ENCODE peak calls at places on chromosomes 5 and 9, in ten cellular contexts. One of them, this sample, is unnamed.
A peak's percentile ranks its signal among the peaks of the same experiment; 100 is the strongest.

GRCh38 chr5:140575309-140575708 is 10.7 kb downstream of the SLC35A4 start:
- DNase-seq in thoracic aorta: no peak
- DNase-seq in foreskin fibroblast: peak; percentile 16
- DNase-seq in colonic mucosa: peak; percentile 73
- DNase-seq in astrocyte of the cerebellum: no peak
- DNase-seq in HFF-Myc: no peak
- DNase-seq in CD8-positive, alpha-beta T cell: no peak
- DNase-seq in A549: no peak
- DNase-seq in upper lobe of right lung: peak; percentile 87
- DNase-seq in ovary: no peak
- DNase-seq in this sample: peak; percentile 79

GRCh38 chr5:92222449-92222848 is 839.3 kb upstream of the ARRDC3 start:
- DNase-seq in A549: no peak
- DNase-seq in colonic mucosa: no peak
- DNase-seq in HFF-Myc: no peak
- DNase-seq in thoracic aorta: no peak
- DNase-seq in CD8-positive, alpha-beta T cell: no peak
- DNase-seq in astrocyte of the cerebellum: no peak
- DNase-seq in upper lobe of right lung: no peak
- DNase-seq in foreskin fibroblast: peak; percentile 5
- DNase-seq in ovary: no peak
- DNase-seq in this sample: no peak

GRCh38 chr9:93247099-93247865 is 63.3 kb downstream of the WNK2 start:
- DNase-seq in upper lobe of right lung: no peak
- DNase-seq in foreskin fibroblast: no peak
- DNase-seq in ovary: no peak
- DNase-seq in CD8-positive, alpha-beta T cell: no peak
- DNase-seq in A549: no peak
- DNase-seq in HFF-Myc: no peak
- DNase-seq in colonic mucosa: no peak
- DNase-seq in astrocyte of the cerebellum: no peak
- DNase-seq in thoracic aorta: no peak
- DNase-seq in this sample: no peak

GRCh38 chr9:83062653-83063527 is at the start of gene RASEF:
- DNase-seq in thoracic aorta: no peak
- DNase-seq in A549: peak; percentile 62
- DNase-seq in colonic mucosa: peak; percentile 85
- DNase-seq in astrocyte of the cerebellum: no peak
- DNase-seq in CD8-positive, alpha-beta T cell: no peak
- DNase-seq in foreskin fibroblast: no peak
- DNase-seq in HFF-Myc: no peak
- DNase-seq in ovary: peak; percentile 37
- DNase-seq in upper lobe of right lung: peak; percentile 93
- DNase-seq in this sample: no peak

GRCh38 chr5:113264061-113264460 is 170.7 kb downstream of the TSSK1B start:
- DNase-seq in astrocyte of the cerebellum: no peak
- DNase-seq in HFF-Myc: no peak
- DNase-seq in ovary: no peak
- DNase-seq in CD8-positive, alpha-beta T cell: no peak
- DNase-seq in upper lobe of right lung: no peak
- DNase-seq in thoracic aorta: no peak
- DNase-seq in foreskin fibroblast: peak; percentile 3
- DNase-seq in A549: no peak
- DNase-seq in colonic mucosa: no peak
- DNase-seq in this sample: peak; percentile 88

GRCh38 chr9:93097496-93098205 is 1.6 kb downstream of the CARD19 start:
- DNase-seq in colonic mucosa: peak; percentile 51
- DNase-seq in CD8-positive, alpha-beta T cell: no peak
- DNase-seq in ovary: peak; percentile 48
- DNase-seq in astrocyte of the cerebellum: no peak
- DNase-seq in upper lobe of right lung: peak; percentile 65
- DNase-seq in foreskin fibroblast: no peak
- DNase-seq in A549: no peak
- DNase-seq in thoracic aorta: no peak
- DNase-seq in HFF-Myc: no peak
- DNase-seq in this sample: no peak

GRCh38 chr5:1315709-1316587 is 21.1 kb upstream of the TERT start:
- DNase-seq in upper lobe of right lung: peak; percentile 85
- DNase-seq in CD8-positive, alpha-beta T cell: peak; percentile 63
- DNase-seq in thoracic aorta: no peak
- DNase-seq in colonic mucosa: peak; percentile 95
- DNase-seq in ovary: peak; percentile 41
- DNase-seq in A549: no peak
- DNase-seq in HFF-Myc: no peak
- DNase-seq in foreskin fibroblast: no peak
- DNase-seq in astrocyte of the cerebellum: no peak
- DNase-seq in this sample: peak; percentile 3

GRCh38 chr9:125763373-125763772 is 16.2 kb downstream of the PBX3 start:
- DNase-seq in upper lobe of right lung: no peak
- DNase-seq in ovary: no peak
- DNase-seq in HFF-Myc: no peak
- DNase-seq in thoracic aorta: no peak
- DNase-seq in astrocyte of the cerebellum: peak; percentile 49
- DNase-seq in foreskin fibroblast: no peak
- DNase-seq in CD8-positive, alpha-beta T cell: no peak
- DNase-seq in colonic mucosa: no peak
- DNase-seq in A549: no peak
- DNase-seq in this sample: peak; percentile 65

GRCh38 chr5:14006823-14007510 is 62.5 kb upstream of the DNAH5 start:
- DNase-seq in astrocyte of the cerebellum: no peak
- DNase-seq in HFF-Myc: no peak
- DNase-seq in ovary: no peak
- DNase-seq in thoracic aorta: no peak
- DNase-seq in foreskin fibroblast: no peak
- DNase-seq in A549: no peak
- DNase-seq in CD8-positive, alpha-beta T cell: no peak
- DNase-seq in colonic mucosa: no peak
- DNase-seq in upper lobe of right lung: no peak
- DNase-seq in this sample: no peak

GRCh38 chr9:114824130-114824529 is 18.3 kb upstream of the TNFSF15 start:
- DNase-seq in upper lobe of right lung: no peak
- DNase-seq in foreskin fibroblast: peak; percentile 62
- DNase-seq in colonic mucosa: no peak
- DNase-seq in HFF-Myc: peak; percentile 14
- DNase-seq in CD8-positive, alpha-beta T cell: no peak
- DNase-seq in ovary: no peak
- DNase-seq in astrocyte of the cerebellum: peak; percentile 39
- DNase-seq in thoracic aorta: no peak
- DNase-seq in A549: no peak
- DNase-seq in this sample: peak; percentile 42

GRCh38 chr5:58191451-58191850 is 268.4 kb downstream of the PLK2 start:
- DNase-seq in foreskin fibroblast: no peak
- DNase-seq in colonic mucosa: no peak
- DNase-seq in astrocyte of the cerebellum: no peak
- DNase-seq in CD8-positive, alpha-beta T cell: no peak
- DNase-seq in ovary: no peak
- DNase-seq in HFF-Myc: no peak
- DNase-seq in upper lobe of right lung: no peak
- DNase-seq in A549: no peak
- DNase-seq in thoracic aorta: no peak
- DNase-seq in this sample: no peak

GRCh38 chr5:37786416-37786815 is 53.4 kb downstream of the GDNF start:
- DNase-seq in colonic mucosa: no peak
- DNase-seq in thoracic aorta: no peak
- DNase-seq in upper lobe of right lung: no peak
- DNase-seq in ovary: no peak
- DNase-seq in CD8-positive, alpha-beta T cell: no peak
- DNase-seq in foreskin fibroblast: no peak
- DNase-seq in astrocyte of the cerebellum: no peak
- DNase-seq in A549: no peak
- DNase-seq in HFF-Myc: no peak
- DNase-seq in this sample: no peak

GRCh38 chr9:130918102-130918869 is 20.8 kb downstream of the FIBCD1 start:
- DNase-seq in colonic mucosa: no peak
- DNase-seq in A549: no peak
- DNase-seq in CD8-positive, alpha-beta T cell: no peak
- DNase-seq in ovary: no peak
- DNase-seq in astrocyte of the cerebellum: no peak
- DNase-seq in HFF-Myc: no peak
- DNase-seq in foreskin fibroblast: no peak
- DNase-seq in upper lobe of right lung: no peak
- DNase-seq in thoracic aorta: no peak
- DNase-seq in this sample: no peak

GRCh38 chr9:121776739-121777637 is 125.6 kb downstream of the DAB2IP start:
- DNase-seq in ovary: no peak
- DNase-seq in CD8-positive, alpha-beta T cell: no peak
- DNase-seq in thoracic aorta: no peak
- DNase-seq in astrocyte of the cerebellum: no peak
- DNase-seq in HFF-Myc: no peak
- DNase-seq in A549: no peak
- DNase-seq in upper lobe of right lung: no peak
- DNase-seq in foreskin fibroblast: no peak
- DNase-seq in colonic mucosa: no peak
- DNase-seq in this sample: no peak

GRCh38 chr5:757346-757930 is 27.1 kb downstream of the ZDHHC11B start:
- DNase-seq in thoracic aorta: no peak
- DNase-seq in HFF-Myc: no peak
- DNase-seq in foreskin fibroblast: no peak
- DNase-seq in ovary: no peak
- DNase-seq in upper lobe of right lung: no peak
- DNase-seq in A549: no peak
- DNase-seq in CD8-positive, alpha-beta T cell: no peak
- DNase-seq in astrocyte of the cerebellum: no peak
- DNase-seq in colonic mucosa: peak; percentile 24
- DNase-seq in this sample: no peak

DNA sequence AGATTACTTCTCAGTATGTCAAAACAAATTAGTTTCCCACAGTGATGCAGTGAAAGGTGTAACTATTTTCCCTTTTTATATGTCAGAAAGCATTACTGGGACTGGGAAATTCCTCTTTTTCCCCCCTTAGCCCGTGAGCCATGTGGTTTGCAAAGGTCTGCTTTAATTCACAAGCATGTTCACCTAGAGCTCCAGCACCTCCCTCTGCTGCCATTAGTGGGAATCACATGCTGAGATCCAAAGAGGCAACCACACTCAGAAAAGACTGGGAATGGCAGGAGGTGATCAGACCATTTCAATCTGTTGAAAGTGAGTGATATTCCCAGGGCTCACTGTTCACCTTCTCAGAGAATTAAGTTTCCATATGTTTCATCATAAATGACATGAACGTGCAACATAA is 703.7 kb upstream of the WWC1 start:
- DNase-seq in astrocyte of the cerebellum: peak; percentile 22
- DNase-seq in colonic mucosa: no peak
- DNase-seq in upper lobe of right lung: no peak
- DNase-seq in A549: peak; percentile 40
- DNase-seq in foreskin fibroblast: no peak
- DNase-seq in HFF-Myc: peak; percentile 16
- DNase-seq in ovary: no peak
- DNase-seq in thoracic aorta: no peak
- DNase-seq in CD8-positive, alpha-beta T cell: no peak
- DNase-seq in this sample: peak; percentile 48
- TF ChIP-seq CTCF in astrocyte of the cerebellum: peak; percentile 81
- TF ChIP-seq CTCF in colonic mucosa: no peak
- TF ChIP-seq CTCF in upper lobe of right lung: peak; percentile 16
- TF ChIP-seq CTCF in A549: peak; percentile 33
- TF ChIP-seq CTCF in foreskin fibroblast: peak; percentile 54
- TF ChIP-seq CTCF in HFF-Myc: peak; percentile 61
- TF ChIP-seq CTCF in ovary: no peak
- TF ChIP-seq CTCF in thoracic aorta: peak; percentile 11
- TF ChIP-seq CTCF in CD8-positive, alpha-beta T cell: no peak
- TF ChIP-seq CTCF in this sample: peak; percentile 70

DNA sequence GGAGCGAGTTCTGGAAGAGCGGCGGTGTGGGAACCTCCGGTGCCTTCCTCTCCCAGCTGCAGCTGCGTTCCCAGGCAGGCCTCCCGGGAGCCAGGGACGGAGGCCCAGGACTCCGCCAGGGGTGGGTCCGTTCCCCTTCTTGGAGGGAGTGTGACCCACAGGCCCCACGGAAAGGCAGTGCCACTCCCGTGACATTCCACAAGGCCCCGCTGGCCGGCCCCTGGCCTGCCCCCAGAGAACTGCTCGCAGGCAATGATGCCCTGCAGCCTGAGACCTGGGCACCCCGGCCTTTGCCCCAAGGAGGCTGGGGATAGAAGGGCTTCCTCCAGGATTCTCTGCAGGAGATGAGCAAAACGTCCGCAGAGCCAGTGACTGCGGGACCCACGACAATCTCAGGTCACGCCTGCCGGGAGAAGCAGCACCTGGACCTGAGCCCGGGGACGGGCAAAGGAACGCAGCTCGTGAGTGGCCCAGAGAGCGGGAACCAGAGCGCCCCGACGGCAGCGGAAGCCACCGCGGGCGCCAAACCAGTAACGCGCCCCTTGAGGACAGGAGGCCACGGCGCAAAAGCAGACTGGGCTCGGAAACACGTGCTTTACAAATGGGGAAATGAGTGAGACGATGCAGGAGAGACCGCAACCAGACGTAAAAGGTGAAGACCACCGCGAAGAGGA is 9.3 kb downstream of the OBP2B start:
- DNase-seq in HFF-Myc: no peak
- DNase-seq in foreskin fibroblast: no peak
- DNase-seq in astrocyte of the cerebellum: no peak
- DNase-seq in colonic mucosa: peak; percentile 41
- DNase-seq in A549: no peak
- DNase-seq in upper lobe of right lung: peak; percentile 72
- DNase-seq in ovary: peak; percentile 79
- DNase-seq in CD8-positive, alpha-beta T cell: peak; percentile 55
- DNase-seq in thoracic aorta: no peak
- DNase-seq in this sample: no peak
- H3K4me3 ChIP-seq in HFF-Myc: no peak overlapping the region
- H3K4me3 ChIP-seq in foreskin fibroblast: peak overlapping the region; percentile 11
- H3K4me3 ChIP-seq in astrocyte of the cerebellum: no peak overlapping the region
- H3K4me3 ChIP-seq in colonic mucosa: peak overlapping the region; percentile 30
- H3K4me3 ChIP-seq in A549: no peak overlapping the region
- H3K4me3 ChIP-seq in upper lobe of right lung: peak overlapping the region; percentile 47
- H3K4me3 ChIP-seq in ovary: peak overlapping the region; percentile 23
- H3K4me3 ChIP-seq in CD8-positive, alpha-beta T cell: no peak overlapping the region
- H3K4me3 ChIP-seq in thoracic aorta: peak overlapping the region; percentile 64
- H3K4me3 ChIP-seq in this sample: no peak overlapping the region

GRCh38 chr9:116112236-116112635 is 41.4 kb upstream of the PAPPA start:
- DNase-seq in astrocyte of the cerebellum: no peak
- DNase-seq in CD8-positive, alpha-beta T cell: no peak
- DNase-seq in colonic mucosa: no peak
- DNase-seq in ovary: no peak
- DNase-seq in HFF-Myc: no peak
- DNase-seq in upper lobe of right lung: no peak
- DNase-seq in thoracic aorta: no peak
- DNase-seq in foreskin fibroblast: no peak
- DNase-seq in A549: peak; percentile 5
- DNase-seq in this sample: peak; percentile 54
- TF ChIP-seq CTCF in astrocyte of the cerebellum: no peak
- TF ChIP-seq CTCF in CD8-positive, alpha-beta T cell: no peak
- TF ChIP-seq CTCF in colonic mucosa: no peak
- TF ChIP-seq CTCF in ovary: no peak
- TF ChIP-seq CTCF in HFF-Myc: no peak
- TF ChIP-seq CTCF in upper lobe of right lung: no peak
- TF ChIP-seq CTCF in thoracic aorta: no peak
- TF ChIP-seq CTCF in foreskin fibroblast: peak; percentile 20
- TF ChIP-seq CTCF in A549: peak; percentile 31
- TF ChIP-seq CTCF in this sample: peak; percentile 42

DNA sequence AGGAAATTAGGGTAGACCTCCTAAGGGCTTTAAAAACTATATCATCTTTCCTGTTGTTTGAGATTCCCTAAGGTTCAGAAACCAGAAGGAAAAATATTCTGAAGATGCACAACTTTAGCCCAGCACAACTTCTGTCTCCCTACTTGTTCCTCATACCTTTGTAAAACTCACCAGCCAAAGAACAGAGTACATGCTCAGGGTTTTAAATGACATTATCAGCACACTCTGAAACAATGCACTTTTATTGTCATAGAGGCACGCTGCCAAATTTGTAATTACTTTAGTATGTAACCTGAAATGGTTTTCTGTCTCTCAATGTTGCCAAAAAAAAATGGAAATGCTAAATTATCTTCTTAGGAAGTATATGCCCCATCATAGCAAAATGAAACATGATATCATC is 383.6 kb upstream of the CDH6 start:
- DNase-seq in A549: no peak
- DNase-seq in thoracic aorta: no peak
- DNase-seq in upper lobe of right lung: no peak
- DNase-seq in astrocyte of the cerebellum: no peak
- DNase-seq in HFF-Myc: no peak
- DNase-seq in foreskin fibroblast: no peak
- DNase-seq in colonic mucosa: no peak
- DNase-seq in ovary: no peak
- DNase-seq in CD8-positive, alpha-beta T cell: no peak
- DNase-seq in this sample: no peak
- H3K4me3 ChIP-seq in A549: no peak overlapping the region
- H3K4me3 ChIP-seq in thoracic aorta: no peak overlapping the region
- H3K4me3 ChIP-seq in upper lobe of right lung: no peak overlapping the region
- H3K4me3 ChIP-seq in astrocyte of the cerebellum: no peak overlapping the region
- H3K4me3 ChIP-seq in HFF-Myc: no peak overlapping the region
- H3K4me3 ChIP-seq in foreskin fibroblast: no peak overlapping the region
- H3K4me3 ChIP-seq in colonic mucosa: no peak overlapping the region
- H3K4me3 ChIP-seq in ovary: no peak overlapping the region
- H3K4me3 ChIP-seq in CD8-positive, alpha-beta T cell: no peak overlapping the region
- H3K4me3 ChIP-seq in this sample: no peak overlapping the region

This sample was measured in fibroblast of pulmonary artery.